ENCODE peak calls at places on chromosomes 1 and 21, in nine cellular contexts. One of them, this sample, is unnamed.

GRCh38 chr1:27656157-27656893 is 15.7 kb downstream of the IFI6 start:
- DNase-seq in activated T-helper 1 cell treated with anti-CD3 and anti-CD28 coated beads, Interleukin-12 subunit alpha, Interleukin-12 subunit beta, Interleukin-2, Interleukin-4 antibody, amounts not matched to agents 30 ng/mL and 10 ng/mL and 1 ng/mL, durations not matched to agents 14 hours and 24 hours and 36 hours: no peak
- DNase-seq in NCI-H1930: no peak
- DNase-seq in glutamatergic neuron: no peak
- DNase-seq in T1000: no peak
- DNase-seq in RCC 7860: no peak
- DNase-seq in psoas muscle: peak; percentile 86
- DNase-seq in AG09309: no peak
- DNase-seq in Calu3: no peak
- DNase-seq in this sample: peak; percentile 34

GRCh38 chr1:32782086-32782485 is 35.1 kb downstream of the YARS1 start:
- DNase-seq in NCI-H1930: no peak
- DNase-seq in glutamatergic neuron: no peak
- DNase-seq in T1000: no peak
- DNase-seq in Calu3: no peak
- DNase-seq in AG09309: no peak
- DNase-seq in psoas muscle: no peak
- DNase-seq in activated T-helper 1 cell treated with anti-CD3 and anti-CD28 coated beads, Interleukin-12 subunit alpha, Interleukin-12 subunit beta, Interleukin-2, Interleukin-4 antibody, amounts not matched to agents 30 ng/mL and 10 ng/mL and 1 ng/mL, durations not matched to agents 14 hours and 24 hours and 36 hours: no peak
- DNase-seq in RCC 7860: no peak
- DNase-seq in this sample: no peak

GRCh38 chr1:234969630-234970370 is 158.8 kb downstream of the TOMM20 start:
- DNase-seq in Calu3: peak; percentile 58
- DNase-seq in NCI-H1930: peak; percentile 57
- DNase-seq in glutamatergic neuron: peak; percentile 76
- DNase-seq in psoas muscle: peak; percentile 82
- DNase-seq in activated T-helper 1 cell treated with anti-CD3 and anti-CD28 coated beads, Interleukin-12 subunit alpha, Interleukin-12 subunit beta, Interleukin-2, Interleukin-4 antibody, amounts not matched to agents 30 ng/mL and 10 ng/mL and 1 ng/mL, durations not matched to agents 14 hours and 24 hours and 36 hours: no peak
- DNase-seq in T1000: peak; percentile 17
- DNase-seq in RCC 7860: no peak
- DNase-seq in AG09309: no peak
- DNase-seq in this sample: peak; percentile 76

GRCh38 chr21:36825683-36826082 is 126.8 kb downstream of the SIM2 start:
- DNase-seq in T1000: no peak
- DNase-seq in activated T-helper 1 cell treated with anti-CD3 and anti-CD28 coated beads, Interleukin-12 subunit alpha, Interleukin-12 subunit beta, Interleukin-2, Interleukin-4 antibody, amounts not matched to agents 30 ng/mL and 10 ng/mL and 1 ng/mL, durations not matched to agents 14 hours and 24 hours and 36 hours: no peak
- DNase-seq in glutamatergic neuron: no peak
- DNase-seq in Calu3: no peak
- DNase-seq in NCI-H1930: no peak
- DNase-seq in psoas muscle: no peak
- DNase-seq in RCC 7860: no peak
- DNase-seq in AG09309: no peak
- DNase-seq in this sample: no peak

GRCh38 chr1:181397841-181398240 is 85.5 kb upstream of the CACNA1E start:
- DNase-seq in RCC 7860: no peak
- DNase-seq in T1000: no peak
- DNase-seq in glutamatergic neuron: peak; percentile 33
- DNase-seq in activated T-helper 1 cell treated with anti-CD3 and anti-CD28 coated beads, Interleukin-12 subunit alpha, Interleukin-12 subunit beta, Interleukin-2, Interleukin-4 antibody, amounts not matched to agents 30 ng/mL and 10 ng/mL and 1 ng/mL, durations not matched to agents 14 hours and 24 hours and 36 hours: peak; percentile 12
- DNase-seq in Calu3: no peak
- DNase-seq in psoas muscle: no peak
- DNase-seq in AG09309: no peak
- DNase-seq in NCI-H1930: no peak
- DNase-seq in this sample: peak; percentile 38

GRCh38 chr1:171484760-171485374 is 463 bp upstream of the PRRC2C start:
- DNase-seq in activated T-helper 1 cell treated with anti-CD3 and anti-CD28 coated beads, Interleukin-12 subunit alpha, Interleukin-12 subunit beta, Interleukin-2, Interleukin-4 antibody, amounts not matched to agents 30 ng/mL and 10 ng/mL and 1 ng/mL, durations not matched to agents 14 hours and 24 hours and 36 hours: no peak
- DNase-seq in RCC 7860: no peak
- DNase-seq in psoas muscle: no peak
- DNase-seq in NCI-H1930: no peak
- DNase-seq in T1000: no peak
- DNase-seq in AG09309: peak; percentile 23
- DNase-seq in Calu3: no peak
- DNase-seq in glutamatergic neuron: no peak
- DNase-seq in this sample: no peak

GRCh38 chr1:12426030-12426429 is 192.0 kb downstream of the DHRS3 start:
- DNase-seq in activated T-helper 1 cell treated with anti-CD3 and anti-CD28 coated beads, Interleukin-12 subunit alpha, Interleukin-12 subunit beta, Interleukin-2, Interleukin-4 antibody, amounts not matched to agents 30 ng/mL and 10 ng/mL and 1 ng/mL, durations not matched to agents 14 hours and 24 hours and 36 hours: no peak
- DNase-seq in Calu3: no peak
- DNase-seq in RCC 7860: no peak
- DNase-seq in glutamatergic neuron: no peak
- DNase-seq in AG09309: no peak
- DNase-seq in T1000: no peak
- DNase-seq in NCI-H1930: no peak
- DNase-seq in psoas muscle: no peak
- DNase-seq in this sample: no peak

GRCh38 chr1:226185153-226186036 is 1.1 kb downstream of the ACBD3 start:
- DNase-seq in RCC 7860: no peak
- DNase-seq in activated T-helper 1 cell treated with anti-CD3 and anti-CD28 coated beads, Interleukin-12 subunit alpha, Interleukin-12 subunit beta, Interleukin-2, Interleukin-4 antibody, amounts not matched to agents 30 ng/mL and 10 ng/mL and 1 ng/mL, durations not matched to agents 14 hours and 24 hours and 36 hours: no peak
- DNase-seq in psoas muscle: no peak
- DNase-seq in Calu3: no peak
- DNase-seq in T1000: no peak
- DNase-seq in AG09309: peak; percentile 21
- DNase-seq in NCI-H1930: no peak
- DNase-seq in glutamatergic neuron: no peak
- DNase-seq in this sample: no peak

GRCh38 chr21:46537026-46537425 is 67.9 kb downstream of the S100B start:
- DNase-seq in Calu3: no peak
- DNase-seq in glutamatergic neuron: no peak
- DNase-seq in AG09309: no peak
- DNase-seq in psoas muscle: no peak
- DNase-seq in NCI-H1930: no peak
- DNase-seq in activated T-helper 1 cell treated with anti-CD3 and anti-CD28 coated beads, Interleukin-12 subunit alpha, Interleukin-12 subunit beta, Interleukin-2, Interleukin-4 antibody, amounts not matched to agents 30 ng/mL and 10 ng/mL and 1 ng/mL, durations not matched to agents 14 hours and 24 hours and 36 hours: no peak
- DNase-seq in T1000: no peak
- DNase-seq in RCC 7860: no peak
- DNase-seq in this sample: no peak